ENCODE peak calls at places on chromosomes 16 and 17, in ten cellular contexts. One of them, this sample, is unnamed. For H3K4me1, the result is how much of the 10 kb centered on the place peaks cover.

GRCh38 chr17:82956726-82957468 is 117.1 kb upstream of the ZNF750 start:
- DNase-seq in ovary: no peak
- DNase-seq in sigmoid colon: peak
- DNase-seq in esophagus muscularis mucosa: no peak
- DNase-seq in A549: no peak
- DNase-seq in K562: no peak
- DNase-seq in transverse colon: no peak
- DNase-seq in tibial nerve: no peak
- DNase-seq in HepG2: no peak
- DNase-seq in GM12878: no peak
- DNase-seq in this sample: peak

GRCh38 chr17:41429667-41430066 is 5.3 kb upstream of the KRT37 start:
- DNase-seq in transverse colon: no peak
- DNase-seq in ovary: no peak
- DNase-seq in K562: no peak
- DNase-seq in GM12878: no peak
- DNase-seq in A549: no peak
- DNase-seq in esophagus muscularis mucosa: no peak
- DNase-seq in HepG2: no peak
- DNase-seq in sigmoid colon: no peak
- DNase-seq in tibial nerve: no peak
- DNase-seq in this sample: no peak

GRCh38 chr16:55433535-55433934 is 45.5 kb upstream of the MMP2 start:
- DNase-seq in K562: no peak
- DNase-seq in transverse colon: no peak
- DNase-seq in tibial nerve: no peak
- DNase-seq in HepG2: no peak
- DNase-seq in A549: no peak
- DNase-seq in esophagus muscularis mucosa: no peak
- DNase-seq in sigmoid colon: no peak
- DNase-seq in GM12878: no peak
- DNase-seq in ovary: no peak
- DNase-seq in this sample: no peak

GRCh38 chr16:12951392-12951791 is 50.0 kb downstream of the SHISA9 start:
- DNase-seq in esophagus muscularis mucosa: no peak
- DNase-seq in ovary: no peak
- DNase-seq in transverse colon: no peak
- DNase-seq in K562: no peak
- DNase-seq in GM12878: no peak
- DNase-seq in A549: no peak
- DNase-seq in sigmoid colon: no peak
- DNase-seq in tibial nerve: no peak
- DNase-seq in HepG2: no peak
- DNase-seq in this sample: no peak

GRCh38 chr17:77498875-77499698 is 358.3 kb downstream of the SEC14L1 start:
- DNase-seq in GM12878: no peak
- DNase-seq in HepG2: no peak
- DNase-seq in esophagus muscularis mucosa: no peak
- DNase-seq in K562: no peak
- DNase-seq in transverse colon: peak
- DNase-seq in sigmoid colon: peak
- DNase-seq in ovary: no peak
- DNase-seq in tibial nerve: peak
- DNase-seq in A549: no peak
- DNase-seq in this sample: no peak

GRCh38 chr16:20734782-20735181 is 6.8 kb downstream of the THUMPD1 start:
- DNase-seq in A549: no peak
- DNase-seq in sigmoid colon: no peak
- DNase-seq in esophagus muscularis mucosa: peak
- DNase-seq in K562: no peak
- DNase-seq in GM12878: no peak
- DNase-seq in tibial nerve: no peak
- DNase-seq in HepG2: no peak
- DNase-seq in transverse colon: no peak
- DNase-seq in ovary: no peak
- DNase-seq in this sample: no peak

GRCh38 chr16:19655242-19655777 is 62.7 kb downstream of the KNOP1 start:
- DNase-seq in K562: no peak
- DNase-seq in esophagus muscularis mucosa: no peak
- DNase-seq in A549: no peak
- DNase-seq in ovary: no peak
- DNase-seq in sigmoid colon: no peak
- DNase-seq in GM12878: no peak
- DNase-seq in transverse colon: no peak
- DNase-seq in tibial nerve: no peak
- DNase-seq in HepG2: no peak
- DNase-seq in this sample: no peak

GRCh38 chr17:56290486-56291118 is 137.3 kb downstream of the ANKFN1 start:
- DNase-seq in GM12878: no peak
- DNase-seq in transverse colon: no peak
- DNase-seq in sigmoid colon: no peak
- DNase-seq in K562: no peak
- DNase-seq in tibial nerve: no peak
- DNase-seq in ovary: no peak
- DNase-seq in A549: no peak
- DNase-seq in HepG2: no peak
- DNase-seq in esophagus muscularis mucosa: peak
- DNase-seq in this sample: no peak

GRCh38 chr17:39002991-39003715 is 36.0 kb upstream of the FBXO47 start:
- DNase-seq in A549: no peak
- DNase-seq in sigmoid colon: peak
- DNase-seq in tibial nerve: peak
- DNase-seq in GM12878: no peak
- DNase-seq in K562: peak
- DNase-seq in HepG2: no peak
- DNase-seq in esophagus muscularis mucosa: peak
- DNase-seq in ovary: no peak
- DNase-seq in transverse colon: peak
- DNase-seq in this sample: peak

GRCh38 chr17:69716571-69716970 is 302.1 kb downstream of the MAP2K6 start:
- DNase-seq in transverse colon: no peak
- DNase-seq in A549: no peak
- DNase-seq in ovary: no peak
- DNase-seq in HepG2: no peak
- DNase-seq in sigmoid colon: no peak
- DNase-seq in GM12878: no peak
- DNase-seq in K562: no peak
- DNase-seq in tibial nerve: no peak
- DNase-seq in esophagus muscularis mucosa: no peak
- DNase-seq in this sample: no peak

GRCh38 chr17:79543566-79543965 is 67.3 kb downstream of the RBFOX3 start:
- DNase-seq in HepG2: no peak
- DNase-seq in sigmoid colon: peak
- DNase-seq in ovary: no peak
- DNase-seq in tibial nerve: no peak
- DNase-seq in K562: no peak
- DNase-seq in transverse colon: no peak
- DNase-seq in GM12878: no peak
- DNase-seq in A549: no peak
- DNase-seq in esophagus muscularis mucosa: no peak
- DNase-seq in this sample: no peak

GRCh38 chr16:22685162-22685830 is 128.7 kb upstream of the HS3ST2 start:
- DNase-seq in ovary: peak
- DNase-seq in HepG2: no peak
- DNase-seq in transverse colon: peak
- DNase-seq in A549: no peak
- DNase-seq in tibial nerve: peak
- DNase-seq in GM12878: no peak
- DNase-seq in esophagus muscularis mucosa: no peak
- DNase-seq in sigmoid colon: peak
- DNase-seq in K562: no peak
- DNase-seq in this sample: no peak

GRCh38 chr17:58268774-58269556 is 11.8 kb downstream of the MPO start:
- DNase-seq in sigmoid colon: no peak
- DNase-seq in esophagus muscularis mucosa: no peak
- DNase-seq in HepG2: no peak
- DNase-seq in A549: no peak
- DNase-seq in transverse colon: no peak
- DNase-seq in tibial nerve: no peak
- DNase-seq in K562: no peak
- DNase-seq in GM12878: no peak
- DNase-seq in ovary: no peak
- DNase-seq in this sample: no peak

GRCh38 chr17:21288581-21289017 is 4.1 kb downstream of the MAP2K3 start:
- DNase-seq in esophagus muscularis mucosa: no peak
- DNase-seq in tibial nerve: no peak
- DNase-seq in transverse colon: no peak
- DNase-seq in A549: no peak
- DNase-seq in GM12878: peak
- DNase-seq in K562: no peak
- DNase-seq in sigmoid colon: no peak
- DNase-seq in HepG2: no peak
- DNase-seq in ovary: no peak
- DNase-seq in this sample: no peak

GRCh38 chr17:10103712-10104111 is 94.7 kb downstream of the GAS7 start:
- DNase-seq in sigmoid colon: no peak
- DNase-seq in ovary: no peak
- DNase-seq in tibial nerve: no peak
- DNase-seq in K562: no peak
- DNase-seq in esophagus muscularis mucosa: no peak
- DNase-seq in A549: no peak
- DNase-seq in GM12878: no peak
- DNase-seq in transverse colon: no peak
- DNase-seq in HepG2: no peak
- DNase-seq in this sample: no peak

GRCh38 chr16:86121611-86122010 is 222.6 kb downstream of the IRF8 start:
- DNase-seq in tibial nerve: no peak
- DNase-seq in transverse colon: no peak
- DNase-seq in K562: no peak
- DNase-seq in GM12878: no peak
- DNase-seq in HepG2: no peak
- DNase-seq in esophagus muscularis mucosa: no peak
- DNase-seq in ovary: no peak
- DNase-seq in A549: no peak
- DNase-seq in sigmoid colon: no peak
- DNase-seq in this sample: no peak

GRCh38 chr17:54968954-54969400 is 412 bp downstream of the STXBP4 start:
- DNase-seq in sigmoid colon: peak
- DNase-seq in GM12878: no peak
- DNase-seq in esophagus muscularis mucosa: no peak
- DNase-seq in ovary: no peak
- DNase-seq in A549: no peak
- DNase-seq in tibial nerve: no peak
- DNase-seq in transverse colon: peak
- DNase-seq in HepG2: peak
- DNase-seq in K562: peak
- DNase-seq in this sample: no peak

GRCh38 chr17:81928497-81929252 is 1.1 kb upstream of the MAFG start:
- DNase-seq in K562: no peak
- DNase-seq in esophagus muscularis mucosa: no peak
- DNase-seq in HepG2: no peak
- DNase-seq in transverse colon: no peak
- DNase-seq in ovary: peak
- DNase-seq in sigmoid colon: no peak
- DNase-seq in tibial nerve: no peak
- DNase-seq in GM12878: no peak
- DNase-seq in A549: no peak
- DNase-seq in this sample: no peak

GRCh38 chr17:81926451-81927144 is 937 bp downstream of the MAFG start:
- DNase-seq in ovary: peak
- DNase-seq in GM12878: no peak
- DNase-seq in HepG2: peak
- DNase-seq in esophagus muscularis mucosa: peak
- DNase-seq in A549: peak
- DNase-seq in sigmoid colon: peak
- DNase-seq in tibial nerve: peak
- DNase-seq in transverse colon: peak
- DNase-seq in K562: peak
- DNase-seq in this sample: peak

GRCh38 chr17:81925860-81926450 is 1.6 kb downstream of the MAFG start:
- DNase-seq in ovary: no peak
- DNase-seq in sigmoid colon: no peak
- DNase-seq in HepG2: no peak
- DNase-seq in A549: no peak
- DNase-seq in K562: no peak
- DNase-seq in transverse colon: no peak
- DNase-seq in GM12878: no peak
- DNase-seq in tibial nerve: no peak
- DNase-seq in esophagus muscularis mucosa: no peak
- DNase-seq in this sample: no peak

GRCh38 chr17:81927653-81928496 is at the start of gene MAFG:
- DNase-seq in HepG2: peak
- DNase-seq in GM12878: peak
- DNase-seq in K562: peak
- DNase-seq in sigmoid colon: peak
- DNase-seq in tibial nerve: peak
- DNase-seq in esophagus muscularis mucosa: peak
- DNase-seq in transverse colon: peak
- DNase-seq in A549: peak
- DNase-seq in ovary: peak
- DNase-seq in this sample: peak

GRCh38 chr17:81927145-81927652 is 336 bp downstream of the MAFG start:
- DNase-seq in K562: no peak
- DNase-seq in ovary: peak
- DNase-seq in esophagus muscularis mucosa: no peak
- DNase-seq in GM12878: no peak
- DNase-seq in sigmoid colon: no peak
- DNase-seq in A549: no peak
- DNase-seq in HepG2: no peak
- DNase-seq in transverse colon: no peak
- DNase-seq in tibial nerve: no peak
- DNase-seq in this sample: no peak
- TF ChIP-seq EP300 in K562: no peak
- TF ChIP-seq EP300 in ovary: no peak
- TF ChIP-seq EP300 in esophagus muscularis mucosa: no peak
- TF ChIP-seq EP300 in GM12878: no peak
- TF ChIP-seq EP300 in sigmoid colon: no peak
- TF ChIP-seq EP300 in A549: no peak
- TF ChIP-seq EP300 in HepG2: no peak
- TF ChIP-seq EP300 in transverse colon: no peak
- TF ChIP-seq EP300 in tibial nerve: no peak
- TF ChIP-seq EP300 in this sample: no peak

GRCh38 chr16:53219795-53220194 is 165.0 kb downstream of the CHD9 start:
- DNase-seq in tibial nerve: no peak
- DNase-seq in sigmoid colon: no peak
- DNase-seq in esophagus muscularis mucosa: no peak
- DNase-seq in ovary: no peak
- DNase-seq in A549: peak
- DNase-seq in K562: no peak
- DNase-seq in HepG2: no peak
- DNase-seq in GM12878: no peak
- DNase-seq in transverse colon: no peak
- DNase-seq in this sample: no peak
- H3K4me1 ChIP-seq in tibial nerve: half or more
- H3K4me1 ChIP-seq in sigmoid colon: under half
- H3K4me1 ChIP-seq in esophagus muscularis mucosa: under half
- H3K4me1 ChIP-seq in ovary: under half
- H3K4me1 ChIP-seq in A549: half or more
- H3K4me1 ChIP-seq in K562: under half
- H3K4me1 ChIP-seq in HepG2: under half
- H3K4me1 ChIP-seq in GM12878: under half
- H3K4me1 ChIP-seq in transverse colon: under half
- H3K4me1 ChIP-seq in this sample: under half

GRCh38 chr16:79190542-79190941 is 410.0 kb downstream of the MAF start:
- DNase-seq in GM12878: no peak
- DNase-seq in transverse colon: no peak
- DNase-seq in esophagus muscularis mucosa: no peak
- DNase-seq in HepG2: no peak
- DNase-seq in tibial nerve: no peak
- DNase-seq in ovary: no peak
- DNase-seq in sigmoid colon: no peak
- DNase-seq in K562: no peak
- DNase-seq in A549: no peak
- DNase-seq in this sample: no peak
- TF ChIP-seq EP300 in GM12878: no peak
- TF ChIP-seq EP300 in transverse colon: no peak
- TF ChIP-seq EP300 in esophagus muscularis mucosa: no peak
- TF ChIP-seq EP300 in HepG2: no peak
- TF ChIP-seq EP300 in tibial nerve: no peak
- TF ChIP-seq EP300 in ovary: no peak
- TF ChIP-seq EP300 in sigmoid colon: no peak
- TF ChIP-seq EP300 in K562: no peak
- TF ChIP-seq EP300 in A549: no peak
- TF ChIP-seq EP300 in this sample: no peak

GRCh38 chr17:29114141-29114540 is 66.1 kb downstream of the MYO18A start:
- DNase-seq in ovary: no peak
- DNase-seq in sigmoid colon: no peak
- DNase-seq in transverse colon: no peak
- DNase-seq in HepG2: no peak
- DNase-seq in A549: no peak
- DNase-seq in tibial nerve: no peak
- DNase-seq in esophagus muscularis mucosa: no peak
- DNase-seq in K562: no peak
- DNase-seq in GM12878: no peak
- DNase-seq in this sample: no peak
- H3K4me1 ChIP-seq in ovary: under half
- H3K4me1 ChIP-seq in sigmoid colon: under half
- H3K4me1 ChIP-seq in transverse colon: under half
- H3K4me1 ChIP-seq in HepG2: under half
- H3K4me1 ChIP-seq in A549: under half
- H3K4me1 ChIP-seq in tibial nerve: under half
- H3K4me1 ChIP-seq in esophagus muscularis mucosa: under half
- H3K4me1 ChIP-seq in K562: under half
- H3K4me1 ChIP-seq in GM12878: under half
- H3K4me1 ChIP-seq in this sample: under half